ENCODE peak calls at places on chromosomes 2 and 18, in eight cellular contexts. J is aorta; X is putamen; W is RWPE1; B is stimulated activated CD4-positive, alpha-beta T cell treated with anti-CD3 and anti-CD28 coated beads, Interleukin-12 subunit alpha, Interleukin-12 subunit beta, amount 100 ng/mL, for 4 hours; M is stimulated activated effector memory CD8-positive, alpha-beta T cell treated with anti-CD3 and anti-CD28 coated beads, Interleukin-12 subunit alpha, Interleukin-12 subunit beta, amount 100 ng/mL, for 72 hours; N is ovary; F is breast epithelium. K is an unnamed sample.

GRCh38 chr18:73913505-73913904 is 234.1 kb downstream of the FBXO15 start:
- DNase-seq in M (no peak), F (no peak), X (no peak), N (no peak), J (no peak), B (no peak), W (no peak), K (no peak)

GRCh38 chr18:79774111-79774510 is 23.6 kb upstream of the KCNG2 start:
- DNase-seq in B (no peak), J (peak; percentile 38), M (no peak), X (no peak), W (no peak), N (no peak), F (no peak), K (no peak)

GRCh38 chr2:174180165-174180724 is 68.1 kb downstream of the OLA1 start:
- DNase-seq in X (no peak), M (no peak), N (no peak), W (no peak), F (no peak), B (no peak), J (no peak), K (no peak)

GRCh38 chr2:38146917-38147307 is 71.0 kb upstream of the CYP1B1 start:
- DNase-seq in W (peak; percentile 89), X (no peak), F (peak; percentile 48), B (no peak), J (peak; percentile 54), M (no peak), N (peak; percentile 60), K (no peak)

GRCh38 chr18:79630266-79631095 is 49.1 kb upstream of the CTDP1 start:
- DNase-seq in B (no peak), N (no peak), J (no peak), F (no peak), M (no peak), X (no peak), W (no peak), K (no peak)

GRCh38 chr2:216012133-216012829 is 1.1 kb downstream of the MREG start:
- DNase-seq in W (peak; percentile 68), M (no peak), N (no peak), X (no peak), B (no peak), F (no peak), J (no peak), K (no peak)

GRCh38 chr2:170271340-170271739 is 93.4 kb downstream of the MYO3B start:
- DNase-seq in X (no peak), W (no peak), N (no peak), M (no peak), J (no peak), B (no peak), F (no peak), K (no peak)

GRCh38 chr2:37671816-37672103 is 318 bp upstream of the CDC42EP3 start:
- DNase-seq in J (peak; percentile 55), W (peak; percentile 32), X (no peak), N (no peak), B (no peak), M (no peak), F (peak; percentile 41), K (no peak)

GRCh38 chr18:44715245-44715644 is 34.6 kb downstream of the SETBP1 start:
- DNase-seq in M (no peak), W (peak; percentile 48), J (no peak), F (peak; percentile 69), X (no peak), B (no peak), N (no peak), K (no peak)

GRCh38 chr18:75062297-75062886 is 146.5 kb downstream of the PTGR3 start:
- DNase-seq in J (no peak), F (no peak), B (no peak), N (no peak), M (no peak), X (no peak), W (no peak), K (no peak)

GRCh38 chr2:11661891-11662435 is 8.0 kb downstream of the NTSR2 start:
- DNase-seq in X (no peak), M (no peak), J (no peak), F (no peak), N (no peak), B (no peak), W (no peak), K (no peak)

GRCh38 chr2:228318218-228318617 is 136.7 kb upstream of the SPHKAP start:
- DNase-seq in J (no peak), X (no peak), W (peak; percentile 11), F (no peak), B (no peak), M (no peak), N (no peak), K (no peak)

GRCh38 chr2:45011621-45012602 is 2.7 kb upstream of the SIX2 start:
- DNase-seq in J (no peak), M (no peak), B (no peak), X (no peak), W (no peak), N (no peak), F (no peak), K (no peak)

GRCh38 chr18:10100236-10100635 is 186.4 kb downstream of the VAPA start:
- DNase-seq in B (no peak), F (no peak), W (no peak), X (no peak), J (no peak), M (no peak), N (no peak), K (no peak)

GRCh38 chr2:85878719-85879390 is 9.9 kb downstream of the ST3GAL5 start:
- DNase-seq in N (no peak), W (no peak), F (no peak), X (no peak), M (no peak), J (no peak), B (no peak), K (no peak)

GRCh38 chr18:23887035-23887434 is 127.5 kb upstream of the TTC39C start:
- DNase-seq in J (no peak), W (no peak), N (no peak), F (no peak), M (no peak), B (no peak), X (no peak), K (no peak)

GRCh38 chr2:221999702-222000101 is 299.1 kb downstream of the PAX3 start:
- DNase-seq in N (no peak), W (peak; percentile 15), X (no peak), F (no peak), B (no peak), J (no peak), M (no peak), K (no peak)

GRCh38 chr2:241901500-241902351 is 32.2 kb downstream of the RTP5 start:
- DNase-seq in W (peak; percentile 46), N (peak; percentile 65), B (no peak), X (no peak), M (no peak), F (no peak), J (no peak), K (no peak)

GRCh38 chr2:240722376-240722775 is 30.7 kb downstream of the AQP12A start:
- DNase-seq in F (no peak), B (no peak), N (no peak), W (no peak), M (no peak), J (no peak), X (no peak), K (no peak)

GRCh38 chr2:138219961-138220360 is 255.7 kb downstream of the HNMT start:
- DNase-seq in B (no peak), M (no peak), F (no peak), N (no peak), W (no peak), X (no peak), J (no peak), K (no peak)

GRCh38 chr2:71190959-71191943 is 35.7 kb downstream of the PAIP2B start:
- DNase-seq in J (no peak), N (no peak), M (no peak), W (peak; percentile 20), X (peak; percentile 68), F (no peak), B (no peak), K (no peak)

GRCh38 chr18:22977847-22978701 is 44.9 kb downstream of the RBBP8 start:
- DNase-seq in M (no peak), J (no peak), F (no peak), B (no peak), X (peak; percentile 24), N (no peak), W (peak; percentile 62), K (no peak)

GRCh38 chr2:231522418-231523180 is 7.6 kb downstream of the NMUR1 start:
- DNase-seq in X (no peak), W (no peak), B (no peak), F (no peak), M (no peak), N (peak; percentile 36), J (no peak), K (no peak)